ENCODE peak calls at places on chromosomes 3 and 15, in eight cellular contexts. One of them, this sample, is unnamed.

GRCh38 chr15:85563328-85563727 is 182.9 kb downstream of the AKAP13 start:
- DNase-seq in endothelial cell: no peak
- DNase-seq in NCI-H1092: no peak
- DNase-seq in H9: no peak
- DNase-seq in ACHN: no peak
- DNase-seq in PC-9: no peak
- DNase-seq in naive thymus-derived CD4-positive, alpha-beta T cell: no peak
- DNase-seq in NCI-H69: peak
- DNase-seq in this sample: no peak

GRCh38 chr3:187738089-187738399 is 7.2 kb downstream of the BCL6 start:
- DNase-seq in endothelial cell: no peak
- DNase-seq in NCI-H1092: no peak
- DNase-seq in H9: no peak
- DNase-seq in ACHN: no peak
- DNase-seq in PC-9: no peak
- DNase-seq in naive thymus-derived CD4-positive, alpha-beta T cell: no peak
- DNase-seq in NCI-H69: no peak
- DNase-seq in this sample: no peak

GRCh38 chr3:9915252-9916141 is 1.4 kb upstream of the IL17RC start:
- DNase-seq in endothelial cell: peak
- DNase-seq in NCI-H1092: no peak
- DNase-seq in H9: peak
- DNase-seq in ACHN: peak
- DNase-seq in PC-9: no peak
- DNase-seq in naive thymus-derived CD4-positive, alpha-beta T cell: peak
- DNase-seq in NCI-H69: peak
- DNase-seq in this sample: no peak

GRCh38 chr15:79863886-79864285 is 32.9 kb downstream of the MTHFS start:
- DNase-seq in endothelial cell: no peak
- DNase-seq in NCI-H1092: no peak
- DNase-seq in H9: no peak
- DNase-seq in ACHN: no peak
- DNase-seq in PC-9: no peak
- DNase-seq in naive thymus-derived CD4-positive, alpha-beta T cell: no peak
- DNase-seq in NCI-H69: peak
- DNase-seq in this sample: no peak

GRCh38 chr15:58608711-58609110 is 140.8 kb downstream of the ADAM10 start:
- DNase-seq in endothelial cell: no peak
- DNase-seq in NCI-H1092: no peak
- DNase-seq in H9: no peak
- DNase-seq in ACHN: no peak
- DNase-seq in PC-9: no peak
- DNase-seq in naive thymus-derived CD4-positive, alpha-beta T cell: no peak
- DNase-seq in NCI-H69: no peak
- DNase-seq in this sample: no peak

GRCh38 chr15:29233566-29233965 is 36.1 kb downstream of the NSMCE3 start:
- DNase-seq in endothelial cell: no peak
- DNase-seq in NCI-H1092: no peak
- DNase-seq in H9: no peak
- DNase-seq in ACHN: peak
- DNase-seq in PC-9: no peak
- DNase-seq in naive thymus-derived CD4-positive, alpha-beta T cell: no peak
- DNase-seq in NCI-H69: no peak
- DNase-seq in this sample: no peak

GRCh38 chr15:67413770-67414429 is 107.0 kb upstream of the C15orf61 start:
- DNase-seq in endothelial cell: no peak
- DNase-seq in NCI-H1092: no peak
- DNase-seq in H9: no peak
- DNase-seq in ACHN: peak
- DNase-seq in PC-9: peak
- DNase-seq in naive thymus-derived CD4-positive, alpha-beta T cell: no peak
- DNase-seq in NCI-H69: no peak
- DNase-seq in this sample: no peak

GRCh38 chr3:138417559-138417982 is 16.8 kb upstream of the ESYT3 start:
- DNase-seq in endothelial cell: peak
- DNase-seq in NCI-H1092: peak
- DNase-seq in H9: peak
- DNase-seq in ACHN: peak
- DNase-seq in PC-9: peak
- DNase-seq in naive thymus-derived CD4-positive, alpha-beta T cell: peak
- DNase-seq in NCI-H69: peak
- DNase-seq in this sample: peak

GRCh38 chr15:101318147-101318809 is 23.2 kb upstream of the SNRPA1 start:
- DNase-seq in endothelial cell: no peak
- DNase-seq in NCI-H1092: no peak
- DNase-seq in H9: no peak
- DNase-seq in ACHN: no peak
- DNase-seq in PC-9: no peak
- DNase-seq in naive thymus-derived CD4-positive, alpha-beta T cell: no peak
- DNase-seq in NCI-H69: no peak
- DNase-seq in this sample: peak

GRCh38 chr15:74322558-74323180 is 44.8 kb downstream of the CYP11A1 start:
- DNase-seq in endothelial cell: peak
- DNase-seq in NCI-H1092: peak
- DNase-seq in H9: peak
- DNase-seq in ACHN: peak
- DNase-seq in PC-9: peak
- DNase-seq in naive thymus-derived CD4-positive, alpha-beta T cell: peak
- DNase-seq in NCI-H69: peak
- DNase-seq in this sample: peak

GRCh38 chr3:172987268-172987667 is 153.8 kb downstream of the SPATA16 start:
- DNase-seq in endothelial cell: peak
- DNase-seq in NCI-H1092: no peak
- DNase-seq in H9: peak
- DNase-seq in ACHN: peak
- DNase-seq in PC-9: no peak
- DNase-seq in naive thymus-derived CD4-positive, alpha-beta T cell: no peak
- DNase-seq in NCI-H69: peak
- DNase-seq in this sample: no peak

GRCh38 chr3:30332196-30333021 is 274.0 kb upstream of the TGFBR2 start:
- DNase-seq in endothelial cell: no peak
- DNase-seq in NCI-H1092: no peak
- DNase-seq in H9: no peak
- DNase-seq in ACHN: no peak
- DNase-seq in PC-9: peak
- DNase-seq in naive thymus-derived CD4-positive, alpha-beta T cell: peak
- DNase-seq in NCI-H69: peak
- DNase-seq in this sample: no peak

GRCh38 chr3:189092547-189092946 is 79.2 kb upstream of the TPRG1 start:
- DNase-seq in endothelial cell: no peak
- DNase-seq in NCI-H1092: no peak
- DNase-seq in H9: no peak
- DNase-seq in ACHN: no peak
- DNase-seq in PC-9: no peak
- DNase-seq in naive thymus-derived CD4-positive, alpha-beta T cell: no peak
- DNase-seq in NCI-H69: no peak
- DNase-seq in this sample: no peak

GRCh38 chr3:11624704-11625375 is 18.9 kb downstream of the VGLL4 start:
- DNase-seq in endothelial cell: no peak
- DNase-seq in NCI-H1092: no peak
- DNase-seq in H9: no peak
- DNase-seq in ACHN: no peak
- DNase-seq in PC-9: no peak
- DNase-seq in naive thymus-derived CD4-positive, alpha-beta T cell: peak
- DNase-seq in NCI-H69: no peak
- DNase-seq in this sample: no peak

GRCh38 chr3:115341208-115341607 is 194.1 kb upstream of the ZBTB20 start:
- DNase-seq in endothelial cell: no peak
- DNase-seq in NCI-H1092: no peak
- DNase-seq in H9: no peak
- DNase-seq in ACHN: peak
- DNase-seq in PC-9: peak
- DNase-seq in naive thymus-derived CD4-positive, alpha-beta T cell: no peak
- DNase-seq in NCI-H69: no peak
- DNase-seq in this sample: peak

GRCh38 chr3:129592362-129593150 is 13.9 kb downstream of the PLXND1 start:
- DNase-seq in endothelial cell: peak
- DNase-seq in NCI-H1092: no peak
- DNase-seq in H9: peak
- DNase-seq in ACHN: no peak
- DNase-seq in PC-9: no peak
- DNase-seq in naive thymus-derived CD4-positive, alpha-beta T cell: no peak
- DNase-seq in NCI-H69: peak
- DNase-seq in this sample: no peak

GRCh38 chr3:172129868-172130751 is 90.7 kb downstream of the FNDC3B start:
- DNase-seq in endothelial cell: no peak
- DNase-seq in NCI-H1092: no peak
- DNase-seq in H9: no peak
- DNase-seq in ACHN: peak
- DNase-seq in PC-9: peak
- DNase-seq in naive thymus-derived CD4-positive, alpha-beta T cell: no peak
- DNase-seq in NCI-H69: peak
- DNase-seq in this sample: no peak

GRCh38 chr3:8579101-8579500 is 65.5 kb downstream of the SSUH2 start:
- DNase-seq in endothelial cell: no peak
- DNase-seq in NCI-H1092: no peak
- DNase-seq in H9: no peak
- DNase-seq in ACHN: no peak
- DNase-seq in PC-9: no peak
- DNase-seq in naive thymus-derived CD4-positive, alpha-beta T cell: no peak
- DNase-seq in NCI-H69: no peak
- DNase-seq in this sample: no peak

GRCh38 chr3:128584412-128585020 is 66.1 kb downstream of the RPN1 start:
- DNase-seq in endothelial cell: peak
- DNase-seq in NCI-H1092: peak
- DNase-seq in H9: peak
- DNase-seq in ACHN: peak
- DNase-seq in PC-9: peak
- DNase-seq in naive thymus-derived CD4-positive, alpha-beta T cell: no peak
- DNase-seq in NCI-H69: peak
- DNase-seq in this sample: peak

GRCh38 chr3:125593991-125594574 is 1.2 kb downstream of the OSBPL11 start:
- DNase-seq in endothelial cell: no peak
- DNase-seq in NCI-H1092: no peak
- DNase-seq in H9: no peak
- DNase-seq in ACHN: no peak
- DNase-seq in PC-9: no peak
- DNase-seq in naive thymus-derived CD4-positive, alpha-beta T cell: no peak
- DNase-seq in NCI-H69: peak
- DNase-seq in this sample: peak

GRCh38 chr3:57729339-57730039 is 26.6 kb upstream of the SLMAP start:
- DNase-seq in endothelial cell: no peak
- DNase-seq in NCI-H1092: no peak
- DNase-seq in H9: no peak
- DNase-seq in ACHN: no peak
- DNase-seq in PC-9: no peak
- DNase-seq in naive thymus-derived CD4-positive, alpha-beta T cell: no peak
- DNase-seq in NCI-H69: no peak
- DNase-seq in this sample: no peak

GRCh38 chr3:153658151-153658550 is 463.0 kb upstream of the ARHGEF26 start:
- DNase-seq in endothelial cell: no peak
- DNase-seq in NCI-H1092: no peak
- DNase-seq in H9: no peak
- DNase-seq in ACHN: no peak
- DNase-seq in PC-9: no peak
- DNase-seq in naive thymus-derived CD4-positive, alpha-beta T cell: no peak
- DNase-seq in NCI-H69: no peak
- DNase-seq in this sample: peak

GRCh38 chr15:40891810-40892448 is 2.3 kb upstream of the VPS18 start:
- DNase-seq in endothelial cell: peak
- DNase-seq in NCI-H1092: no peak
- DNase-seq in H9: peak
- DNase-seq in ACHN: peak
- DNase-seq in PC-9: peak
- DNase-seq in naive thymus-derived CD4-positive, alpha-beta T cell: no peak
- DNase-seq in NCI-H69: peak
- DNase-seq in this sample: no peak

GRCh38 chr3:46607603-46608028 is 4.7 kb upstream of the FAM240A start:
- DNase-seq in endothelial cell: peak
- DNase-seq in NCI-H1092: no peak
- DNase-seq in H9: peak
- DNase-seq in ACHN: peak
- DNase-seq in PC-9: no peak
- DNase-seq in naive thymus-derived CD4-positive, alpha-beta T cell: no peak
- DNase-seq in NCI-H69: peak
- DNase-seq in this sample: no peak

This sample was measured in putamen.